ENCODE peak calls at places on chromosomes 16 and 17, in seven cellular contexts. E, Q, V, I, F, B and D are unnamed samples.
A peak's percentile ranks its signal among the peaks of the same experiment; 100 is the strongest.

GRCh38 chr17:44324571-44325275 is at the start of gene SLC25A39:
- DNase-seq in I (peak; percentile 91), B (no peak), V (peak; percentile 97), E (peak; percentile 84), F (peak; percentile 94), Q (peak; percentile 87), D (peak; percentile 91)

GRCh38 chr17:43907425-43907981 is at the start of gene MPP2:
- DNase-seq in Q (peak; percentile 59), B (no peak), F (peak; percentile 88), V (peak; percentile 85), I (peak; percentile 72), E (no peak), D (peak; percentile 37)

GRCh38 chr17:44599298-44600175 is 42.3 kb downstream of the FZD2 start:
- DNase-seq in V (no peak), F (no peak), Q (peak; percentile 66), B (no peak), E (peak; percentile 84), I (peak; percentile 99), D (peak; percentile 81)

GRCh38 chr17:67390646-67391480 is 13.8 kb downstream of the PITPNC1 start:
- DNase-seq in E (peak; percentile 78), Q (no peak), B (peak; percentile 58), I (peak; percentile 94), V (no peak), F (no peak), D (peak; percentile 93)

GRCh38 chr17:61492759-61493526 is 40.7 kb downstream of the TBX4 start:
- DNase-seq in F (no peak), E (peak; percentile 24), B (no peak), V (no peak), Q (no peak), I (peak; percentile 74), D (peak; percentile 74)

GRCh38 chr16:29848420-29849297 is 14.4 kb downstream of the CDIPT start:
- DNase-seq in V (peak; percentile 70), E (no peak), F (peak; percentile 86), B (peak; percentile 22), Q (peak; percentile 41), I (peak; percentile 68), D (peak; percentile 48)

GRCh38 chr17:81483085-81483861 is 29.3 kb downstream of the ACTG1 start:
- DNase-seq in B (no peak), I (no peak), F (peak; percentile 33), Q (no peak), E (no peak), V (no peak), D (no peak)

GRCh38 chr17:41428591-41429326 is 4.4 kb upstream of the KRT37 start:
- DNase-seq in Q (no peak), E (no peak), V (no peak), B (no peak), F (no peak), I (no peak), D (no peak)

GRCh38 chr16:67653131-67654068 is 6.7 kb downstream of the ACD start:
- DNase-seq in F (no peak), Q (no peak), V (no peak), I (no peak), B (no peak), E (no peak), D (no peak)

GRCh38 chr17:41848788-41849187 is 11.2 kb downstream of the KLHL10 start:
- DNase-seq in E (peak; percentile 14), V (no peak), F (no peak), I (peak; percentile 13), B (no peak), Q (no peak), D (peak; percentile 37)

GRCh38 chr16:1407749-1408148 is 6.8 kb downstream of the UNKL start:
- DNase-seq in Q (peak; percentile 26), I (peak; percentile 43), B (no peak), F (no peak), E (peak; percentile 19), V (no peak), D (no peak)

DNA sequence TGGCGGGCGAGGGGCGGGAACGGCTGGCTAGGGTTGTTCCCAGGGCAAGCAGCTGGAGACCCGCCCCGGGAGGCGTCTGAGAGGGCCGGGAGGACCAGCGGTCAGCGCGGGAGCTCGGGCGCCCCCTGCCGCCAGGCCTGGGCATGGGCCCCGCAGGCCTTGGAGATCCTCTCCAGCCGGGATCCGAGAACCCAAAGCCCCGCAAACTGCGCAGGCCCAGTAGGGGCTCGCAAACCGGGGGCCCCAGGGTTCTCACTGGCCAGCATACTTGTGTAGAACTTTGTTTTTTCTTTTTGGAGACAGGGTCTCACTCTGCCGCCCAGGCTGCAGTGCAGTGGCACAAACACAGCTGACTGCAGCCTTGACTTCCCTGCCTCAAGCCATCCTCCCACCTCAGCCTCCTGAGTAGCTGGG is 20.8 kb upstream of the ZNF423 start:
- DNase-seq in B (no peak), I (no peak), F (peak; percentile 88), E (no peak), Q (no peak), V (peak; percentile 93), D (no peak)
- TF ChIP-seq CTCF in B (peak; percentile 83), I (peak; percentile 73), F (peak; percentile 95), E (peak; percentile 71), Q (peak; percentile 85), V (peak; percentile 95), D (peak; percentile 82)

DNA sequence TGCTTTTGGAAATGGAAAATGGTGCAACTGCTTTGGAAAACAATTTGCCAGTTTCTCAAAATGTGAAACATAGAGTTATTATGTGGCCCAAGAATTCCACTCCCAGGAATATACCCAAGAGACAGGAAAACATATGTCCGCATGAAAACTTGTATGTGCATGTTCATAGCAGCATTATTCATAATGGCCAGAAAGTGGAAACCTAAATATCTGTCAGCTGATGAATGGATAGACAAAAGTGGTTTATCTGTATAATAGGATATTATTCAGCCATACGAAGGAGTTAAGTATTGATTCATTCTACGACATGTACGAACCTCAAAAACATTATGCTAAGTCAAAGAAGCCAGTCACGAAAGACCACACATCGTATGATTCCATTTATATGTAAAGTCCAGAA is 7.7 kb upstream of the COTL1 start:
- DNase-seq in F (no peak), E (no peak), I (no peak), Q (no peak), V (no peak), B (no peak), D (no peak)
- TF ChIP-seq CTCF in F (no peak), E (no peak), I (no peak), Q (no peak), V (no peak), B (no peak), D (no peak)

GRCh38 chr17:57895382-57896060 is 45.7 kb upstream of the MRPS23 start:
- DNase-seq in I (no peak), F (no peak), Q (no peak), B (no peak), V (no peak), E (no peak), D (no peak)

GRCh38 chr17:57892146-57892819 is 42.4 kb upstream of the MRPS23 start:
- DNase-seq in I (peak; percentile 95), V (peak; percentile 96), B (no peak), F (peak; percentile 96), E (peak; percentile 82), Q (peak; percentile 90), D (peak; percentile 85)

GRCh38 chr17:57890857-57891232 is 41.0 kb upstream of the MRPS23 start:
- DNase-seq in Q (no peak), V (no peak), B (no peak), I (no peak), F (no peak), E (no peak), D (no peak)

GRCh38 chr17:57894848-57895247 is 45.0 kb upstream of the MRPS23 start:
- DNase-seq in B (no peak), Q (no peak), V (no peak), I (no peak), F (no peak), E (no peak), D (no peak)

DNA sequence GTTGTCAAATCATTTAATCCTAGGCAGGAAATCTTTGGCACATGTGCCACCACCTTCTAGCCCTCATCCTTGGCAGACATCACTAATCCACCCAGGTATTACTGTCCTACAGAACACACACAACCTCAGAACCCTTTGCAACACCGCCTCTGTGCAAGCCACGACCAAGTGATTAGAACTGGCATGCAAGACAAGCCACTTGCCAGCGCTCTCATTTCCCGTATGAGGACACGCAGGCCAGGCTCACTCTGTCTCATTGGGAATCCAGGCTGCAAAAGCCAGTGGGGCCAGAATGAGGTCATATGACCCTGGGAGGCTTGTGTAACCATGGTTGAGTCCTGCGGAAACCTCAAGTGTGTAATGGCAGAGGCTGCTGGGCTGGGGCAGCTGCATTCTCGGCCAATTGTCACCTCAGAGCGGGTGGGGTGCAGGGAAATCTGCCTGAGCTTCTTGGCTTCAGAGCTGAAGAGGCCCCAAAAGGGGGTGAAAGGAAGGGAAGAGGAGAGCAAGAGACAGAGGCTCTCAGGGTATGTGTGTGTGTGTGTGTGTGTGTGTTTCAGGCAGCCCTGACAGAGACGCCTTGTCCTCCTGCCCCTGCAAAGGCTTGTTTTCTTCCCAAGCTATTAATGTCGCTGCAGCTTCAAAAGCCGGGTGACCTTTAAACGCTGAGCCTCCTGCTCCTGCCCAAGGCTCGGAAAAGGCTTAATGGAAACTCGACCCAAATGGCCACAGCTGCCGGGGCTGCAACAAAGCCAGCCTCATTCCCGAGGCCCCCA is 43.2 kb upstream of the MRPS23 start:
- DNase-seq in F (peak; percentile 23), E (peak; percentile 97), V (no peak), Q (peak; percentile 94), I (peak; percentile 100), B (no peak), D (peak; percentile 99)
- TF ChIP-seq CTCF in F (no peak), E (no peak), V (peak; percentile 25), Q (no peak), I (no peak), B (no peak), D (peak; percentile 21)

GRCh38 chr17:75641343-75641742 is 8.1 kb downstream of the SMIM5 start:
- DNase-seq in F (no peak), V (no peak), E (no peak), B (no peak), Q (no peak), I (no peak), D (no peak)

GRCh38 chr17:75640556-75641119 is 7.4 kb downstream of the SMIM5 start:
- DNase-seq in B (no peak), Q (no peak), F (no peak), V (no peak), I (no peak), E (no peak), D (no peak)

GRCh38 chr17:75639327-75639726 is 6.1 kb downstream of the SMIM5 start:
- DNase-seq in F (no peak), V (no peak), E (no peak), B (no peak), Q (no peak), I (no peak), D (no peak)

GRCh38 chr17:75638893-75639292 is 5.7 kb downstream of the SMIM5 start:
- DNase-seq in I (no peak), B (no peak), Q (no peak), E (no peak), F (no peak), V (no peak), D (no peak)

DNA sequence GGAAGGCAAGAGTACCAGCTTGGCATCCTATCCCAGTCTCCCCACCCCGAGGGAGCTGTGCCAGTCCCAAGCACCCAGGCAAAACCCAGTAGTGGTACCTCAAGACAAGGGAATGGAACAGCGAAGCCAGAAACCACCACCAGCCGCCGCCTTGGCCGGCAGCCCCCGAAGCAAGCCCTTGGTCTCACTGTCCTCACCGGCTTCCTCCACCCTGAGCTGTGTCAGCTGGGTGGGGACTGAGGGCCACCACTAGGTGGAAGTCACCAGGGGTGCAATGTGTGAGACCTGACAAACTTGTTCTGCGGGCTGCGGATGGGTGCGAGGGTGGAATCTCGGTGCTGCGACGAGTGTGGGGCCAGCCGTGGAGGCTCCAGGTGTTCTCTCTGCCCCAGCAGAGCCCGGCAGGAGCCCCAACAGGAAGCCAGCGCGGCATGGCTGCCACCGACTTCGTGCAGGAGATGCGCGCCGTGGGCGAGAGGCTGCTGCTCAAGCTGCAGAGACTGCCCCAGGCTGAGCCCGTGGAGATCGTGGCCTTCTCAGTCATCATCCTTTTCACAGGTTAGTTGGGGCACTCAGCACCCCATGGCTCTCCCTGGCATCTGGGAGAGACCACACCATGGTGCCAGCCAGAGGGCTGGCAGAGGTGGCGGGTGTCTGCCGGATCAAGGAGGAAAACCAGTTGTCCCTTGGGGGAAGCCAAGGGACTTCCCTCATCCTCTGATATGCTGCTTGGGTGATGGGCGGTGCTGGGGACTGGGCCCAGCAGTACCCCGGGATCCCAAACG is 6.7 kb downstream of the SMIM5 start:
- DNase-seq in B (no peak), E (no peak), I (no peak), V (no peak), Q (no peak), F (no peak), D (no peak)
- TF ChIP-seq CTCF in B (no peak), E (no peak), I (no peak), V (no peak), Q (no peak), F (no peak), D (peak; percentile 31)